ENCODE peak calls at places on chromosomes 4 and X, in nine cellular contexts. C is tibial artery, E is astrocyte of the spinal cord, O is psoas muscle, Z is fibroblast of the aortic adventitia, R is right cardiac atrium, N is AG09309, M is fibroblast of mammary gland, U is MG63. D is an unnamed sample.

GRCh38 chrX:69305333-69306062 is 140.2 kb upstream of the PJA1 start:
- DNase-seq in C (no peak), M (no peak), U (no peak), E (no peak), O (no peak), N (no peak), R (no peak), Z (no peak), D (no peak)

GRCh38 chr4:100754741-100755140 is 236.9 kb upstream of the EMCN start:
- DNase-seq in Z (no peak), O (no peak), E (no peak), C (no peak), U (no peak), N (no peak), M (no peak), R (no peak), D (no peak)

GRCh38 chr4:3830774-3831528 is 64.8 kb downstream of the ADRA2C start:
- DNase-seq in Z (no peak), C (no peak), M (no peak), E (no peak), O (peak), R (peak), N (no peak), U (no peak), D (peak)

GRCh38 chr4:145755802-145756201 is 75.9 kb downstream of the C4orf51 start:
- DNase-seq in N (no peak), O (no peak), U (no peak), Z (peak), M (peak), R (no peak), E (peak), C (no peak), D (no peak)

GRCh38 chr4:126991965-126992364 is 640.8 kb upstream of the INTU start:
- DNase-seq in U (peak), E (peak), N (peak), M (peak), Z (peak), O (no peak), C (no peak), R (no peak), D (no peak)

GRCh38 chrX:30308263-30309138 is 689 bp downstream of the NR0B1 start:
- DNase-seq in Z (no peak), U (no peak), N (no peak), C (no peak), M (peak), E (peak), R (peak), O (peak), D (peak)

GRCh38 chr4:34721835-34722234 is 1522.5 kb downstream of the ARAP2 start:
- DNase-seq in M (no peak), E (no peak), N (no peak), C (no peak), Z (no peak), U (no peak), O (no peak), R (no peak), D (no peak)

GRCh38 chrX:155293771-155294170 is 29.5 kb upstream of the RAB39B start:
- DNase-seq in E (no peak), O (no peak), R (no peak), U (no peak), M (no peak), C (no peak), Z (no peak), N (no peak), D (no peak)

GRCh38 chr4:185512516-185512915 is 22.8 kb downstream of the PDLIM3 start:
- DNase-seq in M (peak), N (peak), O (no peak), R (no peak), Z (peak), C (no peak), E (peak), U (peak), D (no peak)

GRCh38 chr4:83771113-83771705 is 235.3 kb downstream of the GPAT3 start:
- DNase-seq in C (no peak), U (peak), N (peak), R (peak), E (peak), Z (peak), O (no peak), M (peak), D (peak)

GRCh38 chr4:25253072-25253447 is 19.2 kb downstream of the PI4K2B start:
- DNase-seq in O (no peak), E (peak), U (no peak), N (no peak), R (no peak), C (no peak), M (peak), Z (peak), D (no peak)

GRCh38 chrX:140733766-140734342 is 24.3 kb downstream of the LINC00632 start:
- DNase-seq in M (peak), Z (peak), C (no peak), N (peak), O (no peak), E (peak), U (no peak), R (no peak), D (no peak)

GRCh38 chr4:89314291-89314690 is 6.7 kb upstream of the GPRIN3 start:
- DNase-seq in O (no peak), U (no peak), M (peak), Z (peak), R (no peak), N (no peak), C (no peak), E (no peak), D (no peak)

GRCh38 chr4:8725845-8726244 is 133.3 kb downstream of the CPZ start:
- DNase-seq in C (no peak), O (peak), R (no peak), M (no peak), N (no peak), Z (no peak), E (no peak), U (no peak), D (no peak)

GRCh38 chrX:70453024-70453618 is 8.5 kb downstream of the DLG3 start:
- DNase-seq in N (no peak), M (no peak), E (no peak), Z (no peak), R (no peak), O (no peak), C (no peak), U (no peak), D (no peak)

GRCh38 chrX:64192673-64193072 is 12.8 kb downstream of the AMER1 start:
- DNase-seq in E (no peak), R (peak), O (no peak), Z (no peak), U (no peak), C (no peak), N (no peak), M (no peak), D (no peak)

GRCh38 chrX:101429934-101430333 is 21.9 kb downstream of the HNRNPH2 start:
- DNase-seq in U (no peak), C (no peak), R (no peak), E (peak), M (peak), Z (no peak), N (no peak), O (no peak), D (no peak)

GRCh38 chr4:81622474-81623198 is 150.9 kb upstream of the RASGEF1B start:
- DNase-seq in C (no peak), O (no peak), U (no peak), E (no peak), M (no peak), R (no peak), N (no peak), Z (no peak), D (no peak)

GRCh38 chrX:13381514-13381913 is 61.7 kb upstream of the ATXN3L start:
- DNase-seq in R (no peak), N (no peak), C (no peak), O (no peak), E (no peak), Z (peak), M (no peak), U (peak), D (no peak)

GRCh38 chr4:78020677-78021076 is 36.4 kb upstream of the FRAS1 start:
- DNase-seq in C (no peak), Z (no peak), M (no peak), U (no peak), N (no peak), R (no peak), E (no peak), O (no peak), D (no peak)

GRCh38 chr4:185726931-185727330 is 85.1 kb downstream of the SORBS2 start:
- DNase-seq in C (no peak), E (peak), Z (no peak), U (no peak), N (no peak), R (no peak), M (peak), O (no peak), D (no peak)

GRCh38 chr4:133151681-133152329 is 2.7 kb downstream of the PCDH10 start:
- DNase-seq in C (no peak), Z (no peak), R (peak), N (no peak), U (no peak), O (peak), M (no peak), E (peak), D (no peak)

GRCh38 chrX:48071064-48071985 is at the start of gene ZNF630:
- DNase-seq in N (no peak), M (peak), E (peak), U (no peak), O (peak), R (peak), C (peak), Z (peak), D (peak)

GRCh38 chr4:109411964-109412363 is 21.7 kb upstream of the SEC24B start:
- DNase-seq in Z (no peak), C (no peak), N (no peak), R (peak), E (no peak), U (no peak), O (no peak), M (no peak), D (no peak)

GRCh38 chr4:112517911-112518310 is 1.9 kb upstream of the NEUROG2 start:
- DNase-seq in C (no peak), R (no peak), N (no peak), M (no peak), U (no peak), Z (no peak), O (no peak), E (no peak), D (no peak)

GRCh38 chr4:68904786-68905185 is 46.8 kb downstream of the UGT2A3 start:
- DNase-seq in R (no peak), Z (peak), O (no peak), N (no peak), M (no peak), U (no peak), C (no peak), E (no peak), D (no peak)
- H3K4me3 ChIP-seq in R (no peak), Z (no peak), O (no peak), N (no peak), M (no peak), U (no peak), C (no peak), E (no peak), D (peak)

DNA sequence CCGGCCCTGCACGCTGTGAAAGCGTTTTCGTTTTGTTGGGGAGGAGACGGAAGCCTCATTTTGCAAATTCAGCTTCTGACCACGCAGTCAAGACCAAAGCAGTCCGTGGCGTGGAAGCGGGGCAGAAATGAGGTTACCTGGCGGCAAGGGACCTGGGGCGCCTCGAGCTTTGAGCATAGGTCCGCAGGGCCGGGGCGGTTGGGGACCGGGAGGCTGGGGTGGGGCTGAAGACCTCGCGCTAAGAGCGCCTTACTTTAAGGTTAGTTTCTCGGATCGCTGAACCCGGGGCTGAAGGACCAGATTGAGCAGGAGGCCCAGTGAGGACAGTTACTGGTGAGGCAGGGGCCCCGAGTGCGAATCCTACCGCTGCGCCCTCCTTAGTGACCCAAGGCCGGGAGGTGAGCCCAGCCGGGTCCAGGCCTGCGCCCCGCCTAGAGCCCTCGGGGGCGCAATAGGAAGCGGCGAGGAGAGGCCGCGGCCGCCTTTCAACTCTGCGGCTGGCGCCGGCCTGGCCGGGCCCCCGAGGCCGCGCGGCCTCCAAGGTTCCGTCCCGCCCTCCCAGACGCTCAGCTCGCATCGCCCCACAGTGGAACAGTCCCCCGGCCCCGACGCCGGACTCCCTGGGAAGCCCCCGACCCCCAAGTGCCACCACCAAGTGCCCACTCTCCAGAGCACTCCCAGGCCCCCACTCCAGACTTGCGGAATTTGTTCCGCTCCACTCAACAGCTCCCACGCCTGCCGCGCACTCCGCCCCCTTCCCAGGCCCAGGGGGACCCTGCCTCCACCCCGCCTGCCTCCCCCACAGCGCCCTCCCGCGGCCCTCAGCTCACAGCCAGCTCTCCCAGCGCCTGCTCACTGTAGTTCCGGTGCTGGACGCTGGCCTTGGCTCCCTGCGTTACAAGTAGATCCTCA is 7.6 kb downstream of the MSX1 start:
- DNase-seq in M (peak), Z (no peak), N (no peak), O (peak), E (peak), C (no peak), U (no peak), R (peak), D (no peak)
- H3K4me3 ChIP-seq in M (no peak), Z (no peak), N (no peak), O (peak), E (peak), C (peak), U (no peak), R (peak), D (peak)

GRCh38 chrX:44529315-44529714 is 13.3 kb downstream of the FUNDC1 start:
- DNase-seq in C (no peak), E (no peak), U (no peak), Z (peak), M (peak), N (no peak), R (no peak), O (no peak), D (no peak)
- H3K4me3 ChIP-seq in C (no peak), E (no peak), U (no peak), Z (no peak), M (no peak), N (no peak), R (no peak), O (no peak), D (no peak)

GRCh38 chr4:158805628-158806471 is 37.0 kb downstream of the FNIP2 start:
- DNase-seq in R (no peak), M (peak), C (peak), Z (no peak), O (no peak), U (no peak), N (no peak), E (no peak), D (no peak)
- H3K4me3 ChIP-seq in R (no peak), M (no peak), C (no peak), Z (no peak), O (peak), U (no peak), N (no peak), E (no peak), D (peak)

D was measured in lower lobe of right lung.